ENCODE peak calls at places on chromosomes 7 and 10, in five cellular contexts. A is CD8-positive, alpha-beta T cell; H is fibroblast of pulmonary artery; V is K562; J is NB4. O is an unnamed sample.

GRCh38 chr10:70234668-70235447 is 1.6 kb upstream of the PPA1 start:
- DNase-seq in J (peak), H (peak), V (no peak), A (no peak), O (peak)

GRCh38 chr7:24951441-24951840 is 28.5 kb downstream of the OSBPL3 start:
- DNase-seq in J (no peak), A (no peak), V (no peak), H (no peak), O (no peak)

GRCh38 chr10:123249894-123250293 is 95.7 kb downstream of the BUB3 start:
- DNase-seq in V (no peak), H (peak), J (no peak), A (no peak), O (no peak)

GRCh38 chr7:135333946-135334345 is 100.3 kb downstream of the STRA8 start:
- DNase-seq in H (no peak), J (no peak), A (no peak), V (no peak), O (no peak)

GRCh38 chr10:120369831-120370230 is 87.2 kb upstream of the PLPP4 start:
- DNase-seq in H (no peak), A (no peak), J (no peak), V (no peak), O (no peak)

GRCh38 chr7:94008537-94008936 is 4.4 kb upstream of the BET1 start:
- DNase-seq in J (no peak), V (no peak), A (no peak), H (peak), O (peak)

GRCh38 chr7:156773966-156774365 is 119.0 kb downstream of the LMBR1 start:
- DNase-seq in V (no peak), H (no peak), J (no peak), A (no peak), O (peak)

GRCh38 chr10:122494833-122495232 is 33.5 kb downstream of the HTRA1 start:
- DNase-seq in A (no peak), H (peak), J (no peak), V (no peak), O (peak)

GRCh38 chr7:51376420-51377092 is 59.9 kb upstream of the COBL start:
- DNase-seq in V (peak), H (no peak), A (no peak), J (no peak), O (peak)

GRCh38 chr10:89852872-89853271 is 151.5 kb downstream of the KIF20B start:
- DNase-seq in A (no peak), J (no peak), V (no peak), H (no peak), O (no peak)

GRCh38 chr10:89857399-89857798 is 156.0 kb downstream of the KIF20B start:
- DNase-seq in H (no peak), V (no peak), A (no peak), J (no peak), O (no peak)

DNA sequence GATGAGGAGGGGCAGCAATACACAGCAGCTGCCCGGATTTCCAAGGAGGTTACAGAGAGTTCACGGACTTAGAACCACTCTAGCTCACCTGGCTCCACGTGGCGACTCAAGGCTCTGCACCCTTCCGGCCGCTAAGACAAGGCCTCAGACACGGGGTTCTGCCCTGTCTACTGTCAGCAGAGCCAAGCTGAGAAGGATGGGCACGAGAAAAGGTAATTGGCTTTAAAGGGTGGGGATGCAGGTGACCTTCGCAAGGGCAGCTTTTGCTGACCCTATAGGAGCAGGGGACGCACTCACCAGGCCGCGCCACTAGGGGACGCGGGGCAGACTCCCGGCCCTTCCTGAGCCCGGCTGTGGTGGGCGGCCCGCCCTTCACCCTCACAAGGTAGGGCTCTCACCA is 152.4 kb downstream of the KIF20B start:
- DNase-seq in V (peak), H (no peak), A (no peak), J (no peak), O (no peak)
- TF ChIP-seq CTCF in V (peak), H (peak), A (no peak), J (peak), O (peak)

GRCh38 chr10:16520900-16521299 is 779 bp downstream of the C1QL3 start:
- DNase-seq in V (no peak), J (no peak), H (peak), A (peak), O (no peak)
- TF ChIP-seq CTCF in V (no peak), J (no peak), H (peak), A (no peak), O (peak)

GRCh38 chr10:3077506-3077905 is 10.2 kb downstream of the PFKP start:
- DNase-seq in A (no peak), J (no peak), V (no peak), H (no peak), O (no peak)
- TF ChIP-seq CTCF in A (no peak), J (no peak), V (no peak), H (no peak), O (no peak)

GRCh38 chr7:150974468-150975391 is 3.4 kb downstream of the KCNH2 start:
- DNase-seq in J (peak), A (peak), H (no peak), V (peak), O (no peak)
- TF ChIP-seq CTCF in J (peak), A (peak), H (no peak), V (peak), O (peak)

GRCh38 chr7:105589221-105590077 is 8.2 kb upstream of the EFCAB10 start:
- DNase-seq in H (peak), A (peak), J (peak), V (peak), O (peak)
- TF ChIP-seq CTCF in H (peak), A (peak), J (peak), V (peak), O (peak)

GRCh38 chr7:9600974-9601373 is 1167.6 kb downstream of the NXPH1 start:
- DNase-seq in A (no peak), H (no peak), J (peak), V (no peak), O (no peak)
- TF ChIP-seq CTCF in A (no peak), H (no peak), J (peak), V (peak), O (peak)

O was measured in astrocyte of the spinal cord.